ENCODE peak calls at places on chromosome 20, in four cellular contexts. T is effector CD4-positive, alpha-beta T cell; W is hippocampal formation; Q is neural crest cell. A is an unnamed sample.
A peak's percentile ranks its signal among the peaks of the same experiment; 100 is the strongest.

GRCh38 chr20:62137092-62137384 is 6.2 kb downstream of the PSMA7 start:
- DNase-seq in Q (no peak), T (no peak), W (no peak), A (no peak)

GRCh38 chr20:25750220-25750764 is 53.6 kb upstream of the ZNF337 start:
- DNase-seq in T (no peak), W (no peak), Q (no peak), A (no peak)

GRCh38 chr20:23497458-23498026 is 6.6 kb downstream of the CST8 start:
- DNase-seq in T (no peak), W (no peak), Q (no peak), A (no peak)

GRCh38 chr20:58028123-58028522 is 200.3 kb downstream of the ANKRD60 start:
- DNase-seq in W (no peak), T (no peak), Q (no peak), A (no peak)

GRCh38 chr20:54475334-54476287 is at the start of gene DOK5:
- DNase-seq in Q (peak; percentile 31), T (no peak), W (peak; percentile 31), A (peak; percentile 74)

GRCh38 chr20:45174434-45175364 is at the start of gene PI3:
- DNase-seq in W (no peak), T (no peak), Q (no peak), A (no peak)

GRCh38 chr20:11376406-11376805 is 541.3 kb upstream of the BTBD3 start:
- DNase-seq in Q (no peak), T (no peak), W (no peak), A (no peak)

GRCh38 chr20:62650551-62651284 is 8.4 kb downstream of the SLCO4A1 start:
- DNase-seq in W (no peak), T (no peak), Q (no peak), A (no peak)

GRCh38 chr20:62011403-62011791 is 54.3 kb downstream of the TAF4 start:
- DNase-seq in T (no peak), Q (no peak), W (no peak), A (no peak)

GRCh38 chr20:25402583-25402982 is 4.9 kb upstream of the GINS1 start:
- DNase-seq in W (no peak), Q (no peak), T (no peak), A (no peak)

GRCh38 chr20:58839474-58839874 is 11.2 kb downstream of the GNAS-AS1 start:
- DNase-seq in T (no peak), W (no peak), Q (peak; percentile 42), A (no peak)

GRCh38 chr20:815914-816606 is 17.5 kb upstream of the FAM110A start:
- DNase-seq in Q (peak; percentile 67), W (peak; percentile 6), T (peak; percentile 57), A (no peak)

GRCh38 chr20:63580796-63581461 is 6.9 kb upstream of the HELZ2 start:
- DNase-seq in W (peak; percentile 13), Q (no peak), T (peak; percentile 54), A (no peak)

GRCh38 chr20:51969191-51969590 is 166.9 kb upstream of the SALL4 start:
- DNase-seq in Q (no peak), T (no peak), W (no peak), A (no peak)

GRCh38 chr20:61706562-61706961 is 359.1 kb downstream of the TAF4 start:
- DNase-seq in T (no peak), W (no peak), Q (no peak), A (no peak)

GRCh38 chr20:51046021-51046985 is 23.4 kb upstream of the KCNG1 start:
- DNase-seq in W (no peak), T (no peak), Q (no peak), A (no peak)

GRCh38 chr20:47141350-47141921 is 215.1 kb downstream of the ZMYND8 start:
- DNase-seq in Q (no peak), W (no peak), T (no peak), A (no peak)

GRCh38 chr20:18072532-18072931 is 14.8 kb upstream of the OVOL2 start:
- DNase-seq in T (no peak), W (no peak), Q (no peak), A (no peak)

GRCh38 chr20:48738094-48738398 is 89.8 kb downstream of the PREX1 start:
- DNase-seq in W (no peak), T (no peak), Q (no peak), A (no peak)

GRCh38 chr20:50285376-50286173 is 94.9 kb downstream of the CEBPB start:
- DNase-seq in Q (no peak), W (no peak), T (no peak), A (no peak)

GRCh38 chr20:60808701-60809100 is 443.4 kb upstream of the CDH4 start:
- DNase-seq in W (no peak), T (no peak), Q (no peak), A (no peak)

GRCh38 chr20:52179331-52180166 is 12.0 kb downstream of the ZFP64 start:
- DNase-seq in W (no peak), T (no peak), Q (no peak), A (no peak)

GRCh38 chr20:43911066-43911465 is 3.6 kb upstream of the TOX2 start:
- DNase-seq in W (no peak), T (no peak), Q (no peak), A (no peak)

GRCh38 chr20:37245671-37246237 is 15.9 kb downstream of the GHRH start:
- DNase-seq in Q (no peak), T (no peak), W (no peak), A (no peak)

GRCh38 chr20:54197621-54198604 is 10.0 kb upstream of the PFDN4 start:
- DNase-seq in Q (no peak), W (no peak), T (no peak), A (no peak)

GRCh38 chr20:37941332-37941731 is 38.4 kb downstream of the VSTM2L start:
- DNase-seq in T (no peak), W (no peak), Q (no peak), A (no peak)

GRCh38 chr20:25750765-25751696 is 54.4 kb upstream of the ZNF337 start:
- DNase-seq in T (peak; percentile 19), Q (no peak), W (no peak), A (no peak)

GRCh38 chr20:57703013-57703412 is 6.8 kb downstream of the PMEPA1 start:
- DNase-seq in W (no peak), Q (no peak), T (no peak), A (no peak)

GRCh38 chr20:63100401-63100925 is 93.7 kb upstream of the BHLHE23 start:
- DNase-seq in T (no peak), W (no peak), Q (no peak), A (peak; percentile 18)

GRCh38 chr20:49612127-49612738 is 44.3 kb upstream of the PTGIS start:
- DNase-seq in T (no peak), W (peak; percentile 87), Q (no peak), A (no peak)

GRCh38 chr20:51553897-51554504 is 11.5 kb upstream of the NFATC2 start:
- DNase-seq in W (no peak), T (no peak), Q (no peak), A (no peak)

GRCh38 chr20:47453167-47453782 is 48.4 kb upstream of the NCOA3 start:
- DNase-seq in W (no peak), T (no peak), Q (no peak), A (peak; percentile 70)

GRCh38 chr20:49635171-49635570 is 67.2 kb upstream of the PTGIS start:
- DNase-seq in W (no peak), Q (no peak), T (no peak), A (no peak)

GRCh38 chr20:48933017-48933766 is 11.7 kb downstream of the ARFGEF2 start:
- DNase-seq in Q (no peak), W (no peak), T (no peak), A (no peak)